ENCODE peak calls at places on chromosomes 11 and 22, in seven cellular contexts. One of them, this sample, is unnamed.

GRCh38 chr22:19876314-19876940 is 21.8 kb upstream of the GNB1L start:
- DNase-seq in hepatocyte: no peak
- DNase-seq in colonic mucosa: peak; percentile 32
- DNase-seq in PC-3: no peak
- DNase-seq in psoas muscle: peak; percentile 9
- DNase-seq in esophagus squamous epithelium: no peak
- DNase-seq in Peyer's patch: peak; percentile 46
- DNase-seq in this sample: peak; percentile 31

GRCh38 chr11:112453601-112454577 is 193.2 kb upstream of the PLET1 start:
- DNase-seq in hepatocyte: peak; percentile 41
- DNase-seq in colonic mucosa: peak; percentile 50
- DNase-seq in Peyer's patch: peak; percentile 67
- DNase-seq in psoas muscle: peak; percentile 19
- DNase-seq in PC-3: peak; percentile 60
- DNase-seq in esophagus squamous epithelium: no peak
- DNase-seq in this sample: no peak

GRCh38 chr11:17535488-17535887 is 8.7 kb downstream of the USH1C start:
- DNase-seq in PC-3: no peak
- DNase-seq in colonic mucosa: no peak
- DNase-seq in hepatocyte: no peak
- DNase-seq in esophagus squamous epithelium: no peak
- DNase-seq in Peyer's patch: no peak
- DNase-seq in psoas muscle: no peak
- DNase-seq in this sample: no peak

GRCh38 chr11:6602096-6602940 is 1.1 kb downstream of the RRP8 start:
- DNase-seq in esophagus squamous epithelium: no peak
- DNase-seq in hepatocyte: no peak
- DNase-seq in psoas muscle: no peak
- DNase-seq in PC-3: no peak
- DNase-seq in colonic mucosa: peak; percentile 17
- DNase-seq in Peyer's patch: no peak
- DNase-seq in this sample: no peak

GRCh38 chr11:96012086-96012824 is 88.3 kb upstream of the MTMR2 start:
- DNase-seq in PC-3: peak; percentile 58
- DNase-seq in colonic mucosa: peak; percentile 65
- DNase-seq in esophagus squamous epithelium: no peak
- DNase-seq in psoas muscle: no peak
- DNase-seq in hepatocyte: peak; percentile 87
- DNase-seq in Peyer's patch: peak; percentile 79
- DNase-seq in this sample: no peak

GRCh38 chr11:725624-726202 is 19.7 kb downstream of the EPS8L2 start:
- DNase-seq in PC-3: no peak
- DNase-seq in esophagus squamous epithelium: no peak
- DNase-seq in Peyer's patch: no peak
- DNase-seq in psoas muscle: peak; percentile 19
- DNase-seq in colonic mucosa: peak; percentile 40
- DNase-seq in hepatocyte: peak; percentile 16
- DNase-seq in this sample: no peak

GRCh38 chr11:62835336-62835735 is 2.7 kb upstream of the TEX54 start:
- DNase-seq in PC-3: no peak
- DNase-seq in Peyer's patch: no peak
- DNase-seq in psoas muscle: no peak
- DNase-seq in esophagus squamous epithelium: no peak
- DNase-seq in colonic mucosa: no peak
- DNase-seq in hepatocyte: no peak
- DNase-seq in this sample: no peak

GRCh38 chr11:72798361-72798760 is 4.5 kb upstream of the STARD10 start:
- DNase-seq in PC-3: no peak
- DNase-seq in esophagus squamous epithelium: no peak
- DNase-seq in colonic mucosa: no peak
- DNase-seq in hepatocyte: no peak
- DNase-seq in Peyer's patch: no peak
- DNase-seq in psoas muscle: no peak
- DNase-seq in this sample: no peak

GRCh38 chr11:11389238-11389637 is 36.2 kb upstream of the CSNK2A3 start:
- DNase-seq in psoas muscle: no peak
- DNase-seq in esophagus squamous epithelium: no peak
- DNase-seq in PC-3: peak; percentile 38
- DNase-seq in colonic mucosa: peak; percentile 84
- DNase-seq in hepatocyte: no peak
- DNase-seq in Peyer's patch: peak; percentile 87
- DNase-seq in this sample: no peak

GRCh38 chr11:110147965-110148709 is 54.9 kb downstream of the ZC3H12C start:
- DNase-seq in esophagus squamous epithelium: no peak
- DNase-seq in PC-3: peak; percentile 65
- DNase-seq in psoas muscle: no peak
- DNase-seq in hepatocyte: no peak
- DNase-seq in colonic mucosa: no peak
- DNase-seq in Peyer's patch: no peak
- DNase-seq in this sample: no peak

GRCh38 chr11:20397281-20397680 is 9.8 kb downstream of the PRMT3 start:
- DNase-seq in psoas muscle: no peak
- DNase-seq in colonic mucosa: no peak
- DNase-seq in Peyer's patch: no peak
- DNase-seq in esophagus squamous epithelium: no peak
- DNase-seq in PC-3: peak; percentile 55
- DNase-seq in hepatocyte: peak; percentile 61
- DNase-seq in this sample: no peak

GRCh38 chr11:10490398-10491232 is 35.6 kb downstream of the AMPD3 start:
- DNase-seq in colonic mucosa: peak; percentile 60
- DNase-seq in psoas muscle: peak; percentile 84
- DNase-seq in hepatocyte: peak; percentile 61
- DNase-seq in Peyer's patch: peak; percentile 86
- DNase-seq in esophagus squamous epithelium: no peak
- DNase-seq in PC-3: peak; percentile 97
- DNase-seq in this sample: peak; percentile 74

GRCh38 chr22:50526849-50527801 is 1.7 kb upstream of the SCO2 start:
- DNase-seq in esophagus squamous epithelium: no peak
- DNase-seq in colonic mucosa: peak; percentile 68
- DNase-seq in hepatocyte: no peak
- DNase-seq in PC-3: peak; percentile 37
- DNase-seq in psoas muscle: peak; percentile 58
- DNase-seq in Peyer's patch: peak; percentile 79
- DNase-seq in this sample: peak; percentile 91

GRCh38 chr11:123587044-123587443 is 67.4 kb downstream of the SCN3B start:
- DNase-seq in hepatocyte: peak; percentile 58
- DNase-seq in PC-3: peak; percentile 28
- DNase-seq in psoas muscle: no peak
- DNase-seq in colonic mucosa: no peak
- DNase-seq in esophagus squamous epithelium: no peak
- DNase-seq in Peyer's patch: peak; percentile 65
- DNase-seq in this sample: no peak

GRCh38 chr11:117874253-117874909 is 2.1 kb downstream of the FXYD6 start:
- DNase-seq in colonic mucosa: no peak
- DNase-seq in Peyer's patch: no peak
- DNase-seq in psoas muscle: no peak
- DNase-seq in esophagus squamous epithelium: no peak
- DNase-seq in hepatocyte: no peak
- DNase-seq in PC-3: no peak
- DNase-seq in this sample: no peak

GRCh38 chr11:117874910-117875396 is 1.5 kb downstream of the FXYD6 start:
- DNase-seq in esophagus squamous epithelium: no peak
- DNase-seq in hepatocyte: no peak
- DNase-seq in colonic mucosa: no peak
- DNase-seq in psoas muscle: no peak
- DNase-seq in Peyer's patch: no peak
- DNase-seq in PC-3: no peak
- DNase-seq in this sample: no peak

GRCh38 chr11:117876341-117877119 is at the start of gene FXYD6:
- DNase-seq in esophagus squamous epithelium: no peak
- DNase-seq in colonic mucosa: peak; percentile 52
- DNase-seq in PC-3: no peak
- DNase-seq in Peyer's patch: no peak
- DNase-seq in hepatocyte: peak; percentile 82
- DNase-seq in psoas muscle: peak; percentile 52
- DNase-seq in this sample: peak; percentile 58

GRCh38 chr11:117876049-117876340 is 463 bp downstream of the FXYD6 start:
- DNase-seq in PC-3: no peak
- DNase-seq in hepatocyte: no peak
- DNase-seq in esophagus squamous epithelium: no peak
- DNase-seq in Peyer's patch: no peak
- DNase-seq in colonic mucosa: no peak
- DNase-seq in psoas muscle: no peak
- DNase-seq in this sample: no peak

GRCh38 chr11:117875397-117876048 is 935 bp downstream of the FXYD6 start:
- DNase-seq in psoas muscle: no peak
- DNase-seq in colonic mucosa: no peak
- DNase-seq in PC-3: no peak
- DNase-seq in Peyer's patch: no peak
- DNase-seq in esophagus squamous epithelium: no peak
- DNase-seq in hepatocyte: no peak
- DNase-seq in this sample: no peak
- H3K4me1 ChIP-seq in psoas muscle: no peaks in the 10 kb centered on the region
- H3K4me1 ChIP-seq in colonic mucosa: no peaks in the 10 kb centered on the region
- H3K4me1 ChIP-seq in PC-3: no peaks in the 10 kb centered on the region
- H3K4me1 ChIP-seq in Peyer's patch: no peaks in the 10 kb centered on the region
- H3K4me1 ChIP-seq in esophagus squamous epithelium: peaks cover 26% of the 10 kb centered on the region
- H3K4me1 ChIP-seq in hepatocyte: peaks cover 17% of the 10 kb centered on the region
- H3K4me1 ChIP-seq in this sample: peaks cover 5% of the 10 kb centered on the region

GRCh38 chr22:32395107-32395506 is 16.9 kb downstream of the RTCB start:
- DNase-seq in PC-3: no peak
- DNase-seq in colonic mucosa: no peak
- DNase-seq in Peyer's patch: no peak
- DNase-seq in hepatocyte: no peak
- DNase-seq in psoas muscle: no peak
- DNase-seq in esophagus squamous epithelium: no peak
- DNase-seq in this sample: no peak

GRCh38 chr22:32385681-32386080 is 26.4 kb downstream of the RTCB start:
- DNase-seq in Peyer's patch: no peak
- DNase-seq in psoas muscle: no peak
- DNase-seq in esophagus squamous epithelium: no peak
- DNase-seq in hepatocyte: no peak
- DNase-seq in colonic mucosa: no peak
- DNase-seq in PC-3: no peak
- DNase-seq in this sample: no peak

GRCh38 chr22:32389685-32390084 is 22.4 kb downstream of the RTCB start:
- DNase-seq in Peyer's patch: no peak
- DNase-seq in colonic mucosa: no peak
- DNase-seq in psoas muscle: no peak
- DNase-seq in hepatocyte: peak; percentile 42
- DNase-seq in PC-3: no peak
- DNase-seq in esophagus squamous epithelium: no peak
- DNase-seq in this sample: no peak
- TF ChIP-seq CTCF in Peyer's patch: no peak
- TF ChIP-seq CTCF in colonic mucosa: peak; percentile 14
- TF ChIP-seq CTCF in psoas muscle: no peak
- TF ChIP-seq CTCF in hepatocyte: peak; percentile 52
- TF ChIP-seq CTCF in PC-3: peak; percentile 51
- TF ChIP-seq CTCF in esophagus squamous epithelium: peak; percentile 26
- TF ChIP-seq CTCF in this sample: peak; percentile 24

GRCh38 chr22:47190957-47191323 is 428.5 kb downstream of the TBC1D22A start:
- DNase-seq in Peyer's patch: no peak
- DNase-seq in esophagus squamous epithelium: no peak
- DNase-seq in psoas muscle: no peak
- DNase-seq in PC-3: no peak
- DNase-seq in colonic mucosa: no peak
- DNase-seq in hepatocyte: no peak
- DNase-seq in this sample: no peak

GRCh38 chr22:47189056-47189916 is 426.8 kb downstream of the TBC1D22A start:
- DNase-seq in esophagus squamous epithelium: no peak
- DNase-seq in hepatocyte: no peak
- DNase-seq in colonic mucosa: no peak
- DNase-seq in psoas muscle: no peak
- DNase-seq in Peyer's patch: peak; percentile 44
- DNase-seq in PC-3: no peak
- DNase-seq in this sample: peak; percentile 69

GRCh38 chr22:47188337-47189055 is 426.0 kb downstream of the TBC1D22A start:
- DNase-seq in colonic mucosa: no peak
- DNase-seq in esophagus squamous epithelium: no peak
- DNase-seq in psoas muscle: no peak
- DNase-seq in Peyer's patch: peak; percentile 33
- DNase-seq in PC-3: no peak
- DNase-seq in hepatocyte: no peak
- DNase-seq in this sample: no peak

GRCh38 chr22:47190276-47190956 is 428.0 kb downstream of the TBC1D22A start:
- DNase-seq in PC-3: no peak
- DNase-seq in Peyer's patch: peak; percentile 39
- DNase-seq in colonic mucosa: no peak
- DNase-seq in esophagus squamous epithelium: no peak
- DNase-seq in hepatocyte: no peak
- DNase-seq in psoas muscle: no peak
- DNase-seq in this sample: peak; percentile 64

DNA sequence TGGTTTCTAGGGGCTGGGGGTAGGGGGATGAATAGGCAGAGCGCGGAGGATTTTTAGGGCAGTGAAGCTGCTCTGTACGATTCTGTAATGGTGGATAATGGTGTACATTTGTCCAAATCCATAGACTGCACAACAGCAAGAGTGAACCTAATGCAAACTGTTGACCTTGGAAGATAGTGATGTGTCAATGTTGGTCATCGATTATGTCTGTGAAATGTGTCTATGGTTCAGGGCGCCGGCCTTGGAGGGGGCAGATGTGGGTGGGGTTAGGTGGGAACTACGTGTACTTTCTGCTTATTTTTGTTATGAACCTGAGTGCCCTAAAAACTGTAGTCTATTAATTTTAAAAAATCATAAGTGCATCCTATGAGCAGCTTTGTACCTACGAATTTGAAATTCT is 425.1 kb downstream of the TBC1D22A start:
- DNase-seq in Peyer's patch: no peak
- DNase-seq in esophagus squamous epithelium: no peak
- DNase-seq in PC-3: no peak
- DNase-seq in psoas muscle: no peak
- DNase-seq in colonic mucosa: no peak
- DNase-seq in hepatocyte: no peak
- DNase-seq in this sample: no peak
- H3K27ac ChIP-seq in Peyer's patch: no peak overlapping the region
- H3K27ac ChIP-seq in esophagus squamous epithelium: no peak overlapping the region
- H3K27ac ChIP-seq in PC-3: no peak overlapping the region
- H3K27ac ChIP-seq in psoas muscle: no peak overlapping the region
- H3K27ac ChIP-seq in colonic mucosa: no peak overlapping the region
- H3K27ac ChIP-seq in hepatocyte: no peak overlapping the region
- H3K27ac ChIP-seq in this sample: no peak overlapping the region

GRCh38 chr11:68327586-68328370 is 15.4 kb downstream of the LRP5 start:
- DNase-seq in hepatocyte: no peak
- DNase-seq in PC-3: no peak
- DNase-seq in esophagus squamous epithelium: no peak
- DNase-seq in psoas muscle: no peak
- DNase-seq in colonic mucosa: no peak
- DNase-seq in Peyer's patch: no peak
- DNase-seq in this sample: no peak

GRCh38 chr11:68328374-68329091 is 16.1 kb downstream of the LRP5 start:
- DNase-seq in esophagus squamous epithelium: no peak
- DNase-seq in Peyer's patch: peak; percentile 57
- DNase-seq in psoas muscle: no peak
- DNase-seq in hepatocyte: peak; percentile 68
- DNase-seq in PC-3: no peak
- DNase-seq in colonic mucosa: peak; percentile 72
- DNase-seq in this sample: no peak

GRCh38 chr11:68330700-68331337 is 18.4 kb downstream of the LRP5 start:
- DNase-seq in esophagus squamous epithelium: no peak
- DNase-seq in PC-3: no peak
- DNase-seq in colonic mucosa: no peak
- DNase-seq in hepatocyte: no peak
- DNase-seq in Peyer's patch: no peak
- DNase-seq in psoas muscle: no peak
- DNase-seq in this sample: no peak

GRCh38 chr11:68329993-68330699 is 17.8 kb downstream of the LRP5 start:
- DNase-seq in Peyer's patch: no peak
- DNase-seq in PC-3: no peak
- DNase-seq in colonic mucosa: no peak
- DNase-seq in psoas muscle: no peak
- DNase-seq in hepatocyte: no peak
- DNase-seq in esophagus squamous epithelium: no peak
- DNase-seq in this sample: no peak

GRCh38 chr11:68329496-68329895 is 17.1 kb downstream of the LRP5 start:
- DNase-seq in psoas muscle: no peak
- DNase-seq in hepatocyte: no peak
- DNase-seq in PC-3: no peak
- DNase-seq in esophagus squamous epithelium: no peak
- DNase-seq in Peyer's patch: no peak
- DNase-seq in colonic mucosa: no peak
- DNase-seq in this sample: no peak
- H3K4me1 ChIP-seq in psoas muscle: peaks cover 35% of the 10 kb centered on the region
- H3K4me1 ChIP-seq in hepatocyte: peaks cover 75% of the 10 kb centered on the region
- H3K4me1 ChIP-seq in PC-3: no peaks in the 10 kb centered on the region
- H3K4me1 ChIP-seq in esophagus squamous epithelium: peaks cover 53% of the 10 kb centered on the region
- H3K4me1 ChIP-seq in Peyer's patch: peaks cover 6% of the 10 kb centered on the region
- H3K4me1 ChIP-seq in colonic mucosa: peaks cover 34% of the 10 kb centered on the region
- H3K4me1 ChIP-seq in this sample: peaks cover 57% of the 10 kb centered on the region